ENCODE peak calls at places on chromosomes 6 and 20, in four cellular contexts. G, M, O and R are unnamed samples.

GRCh38 chr20:13865156-13865555 is 80.3 kb downstream of the NDUFAF5 start:
- DNase-seq in G (no peak), M (peak), O (no peak), R (no peak)

GRCh38 chr6:61809004-61809595 is 476.9 kb downstream of the KHDRBS2 start:
- DNase-seq in G (no peak), M (peak), O (no peak), R (no peak)

GRCh38 chr6:14068133-14068532 is 49.4 kb upstream of the CD83 start:
- DNase-seq in G (no peak), M (no peak), O (peak), R (no peak)

GRCh38 chr20:3658019-3658707 is 5.0 kb downstream of the GFRA4 start:
- DNase-seq in G (no peak), M (no peak), O (no peak), R (no peak)

GRCh38 chr20:32830437-32830836 is 10.7 kb downstream of the MAPRE1 start:
- DNase-seq in G (no peak), M (no peak), O (no peak), R (no peak)

GRCh38 chr6:108526739-108527174 is 34.0 kb upstream of the FOXO3 start:
- DNase-seq in G (no peak), M (peak), O (no peak), R (no peak)

GRCh38 chr6:158170656-158171081 is 2.5 kb downstream of the GTF2H5 start:
- DNase-seq in G (no peak), M (no peak), O (no peak), R (no peak)

GRCh38 chr6:116248577-116248976 is 5.3 kb downstream of the TSPYL4 start:
- DNase-seq in G (no peak), M (peak), O (no peak), R (no peak)

GRCh38 chr6:25296980-25297379 is 17.8 kb downstream of the CARMIL1 start:
- DNase-seq in G (no peak), M (no peak), O (no peak), R (no peak)

GRCh38 chr20:25218492-25218891 is 23.0 kb downstream of the ENTPD6 start:
- DNase-seq in G (no peak), M (no peak), O (no peak), R (no peak)

GRCh38 chr20:20872420-20872819 is 160.0 kb upstream of the RALGAPA2 start:
- DNase-seq in G (no peak), M (no peak), O (no peak), R (no peak)